ENCODE peak calls at places on chromosomes 12 and 14, in eight cellular contexts. M is IMR-90, A is PC-3, K is right cardiac atrium, Y is cardiac muscle cell, W is PC-9, I is GM23248, H is H9. Z is an unnamed sample.

GRCh38 chr12:24979971-24980730 is 31.2 kb upstream of the BCAT1 start:
- DNase-seq in W (no peak), Y (no peak), H (no peak), K (no peak), M (no peak), I (no peak), A (no peak), Z (no peak)

GRCh38 chr12:32454075-32454474 is 54.7 kb downstream of the FGD4 start:
- DNase-seq in W (peak; percentile 63), A (peak; percentile 68), K (no peak), H (no peak), Y (no peak), I (peak; percentile 74), M (peak; percentile 67), Z (peak; percentile 40)

GRCh38 chr12:42705863-42706262 is 116.3 kb upstream of the PRICKLE1 start:
- DNase-seq in H (no peak), A (peak; percentile 56), I (peak; percentile 92), K (peak; percentile 92), W (no peak), M (peak; percentile 95), Y (no peak), Z (peak; percentile 48)

GRCh38 chr12:80419660-80420059 is 24.4 kb upstream of the PTPRQ start:
- DNase-seq in A (no peak), H (no peak), K (no peak), Y (no peak), I (peak; percentile 14), M (peak; percentile 16), W (no peak), Z (no peak)

GRCh38 chr14:68333265-68333664 is 459.6 kb downstream of the ZFP36L1 start:
- DNase-seq in M (no peak), H (no peak), W (no peak), Y (no peak), A (no peak), I (no peak), K (no peak), Z (no peak)

GRCh38 chr12:124036117-124037109 is 63.4 kb downstream of the ZNF664 start:
- DNase-seq in K (peak; percentile 72), M (peak; percentile 44), A (peak; percentile 70), W (no peak), Y (peak; percentile 58), H (no peak), I (peak; percentile 68), Z (peak; percentile 70)

GRCh38 chr12:24363177-24363754 is 413.8 kb upstream of the SOX5 start:
- DNase-seq in M (no peak), K (peak; percentile 51), I (no peak), W (no peak), H (no peak), Y (peak; percentile 34), A (no peak), Z (no peak)

GRCh38 chr14:90545966-90546751 is 149.3 kb downstream of the CALM1 start:
- DNase-seq in M (no peak), K (peak; percentile 75), A (no peak), Y (peak; percentile 71), I (peak; percentile 9), H (no peak), W (no peak), Z (no peak)

GRCh38 chr12:100671396-100672074 is 98.1 kb downstream of the GAS2L3 start:
- DNase-seq in A (no peak), Y (no peak), K (no peak), M (no peak), I (no peak), W (no peak), H (no peak), Z (no peak)

GRCh38 chr14:100135073-100135472 is 24.4 kb downstream of the DEGS2 start:
- DNase-seq in M (no peak), K (no peak), A (no peak), Y (no peak), W (no peak), I (no peak), H (no peak), Z (no peak)

GRCh38 chr12:123131879-123132402 is 18.9 kb downstream of the PITPNM2 start:
- DNase-seq in A (no peak), I (no peak), M (no peak), W (no peak), K (peak; percentile 50), Y (no peak), H (no peak), Z (no peak)

GRCh38 chr14:93148979-93149378 is 33.3 kb upstream of the ITPK1 start:
- DNase-seq in H (peak; percentile 42), W (no peak), K (no peak), A (no peak), M (no peak), I (no peak), Y (no peak), Z (no peak)

GRCh38 chr12:49703647-49704137 is 3.5 kb downstream of the FMNL3 start:
- DNase-seq in A (no peak), W (no peak), K (no peak), H (no peak), Y (no peak), M (peak; percentile 92), I (peak; percentile 85), Z (no peak)

GRCh38 chr12:55722948-55723347 is 2.8 kb downstream of the RDH5 start:
- DNase-seq in Y (no peak), A (no peak), M (no peak), K (no peak), I (peak; percentile 5), W (peak; percentile 19), H (no peak), Z (no peak)
- H3K4me1 ChIP-seq in Y (peaks cover 6% of the 10 kb centered on the region), A (peaks cover 59% of the 10 kb centered on the region), M (peaks cover 26% of the 10 kb centered on the region), K (peaks cover 22% of the 10 kb centered on the region), I (peaks cover 60% of the 10 kb centered on the region), W (peaks cover 43% of the 10 kb centered on the region), H (peaks cover 9% of the 10 kb centered on the region), Z (peaks cover 25% of the 10 kb centered on the region)

GRCh38 chr12:41514907-41515306 is 326.8 kb downstream of the PDZRN4 start:
- DNase-seq in A (no peak), I (no peak), M (no peak), Y (peak; percentile 10), K (no peak), W (no peak), H (no peak), Z (no peak)
- H3K4me1 ChIP-seq in A (no peaks in the 10 kb centered on the region), I (no peaks in the 10 kb centered on the region), M (no peaks in the 10 kb centered on the region), Y (peaks cover 9% of the 10 kb centered on the region), K (no peaks in the 10 kb centered on the region), W (no peaks in the 10 kb centered on the region), H (no peaks in the 10 kb centered on the region), Z (no peaks in the 10 kb centered on the region)

DNA sequence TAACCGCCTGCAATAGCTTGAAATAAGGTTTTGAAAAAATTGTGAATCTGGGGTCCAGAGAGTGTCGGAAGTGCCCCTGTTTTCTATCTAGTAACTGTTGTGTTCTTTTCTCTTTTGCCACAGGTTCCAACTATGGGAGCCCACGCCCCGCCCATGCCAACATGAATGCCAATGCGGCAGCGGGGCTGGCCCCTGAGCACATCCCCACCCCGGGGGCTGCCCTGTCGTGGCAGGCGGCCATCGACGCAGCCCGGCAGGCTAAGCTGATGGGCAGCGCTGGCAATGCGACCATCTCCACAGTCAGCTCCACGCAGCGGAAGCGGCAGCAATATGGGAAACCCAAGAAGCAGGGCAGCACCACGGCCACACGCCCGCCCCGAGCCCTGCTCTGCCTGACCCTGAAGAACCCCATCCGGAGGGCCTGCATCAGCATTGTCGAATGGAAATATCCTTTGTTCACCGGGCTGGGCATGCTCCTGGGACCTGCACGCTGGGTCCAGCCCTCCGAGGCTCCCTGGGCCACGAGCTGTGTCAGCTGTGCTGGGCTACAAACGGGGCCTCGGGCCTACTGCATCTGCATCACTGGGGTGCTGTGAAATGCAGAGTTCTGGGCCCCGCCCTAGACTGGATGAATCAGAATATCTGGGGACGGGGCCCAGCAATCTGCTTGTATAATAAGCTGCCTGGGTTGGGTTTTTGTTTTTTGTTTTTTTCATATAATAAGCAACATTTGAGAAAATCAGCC is 62.5 kb downstream of the CACNA1C start:
- DNase-seq in H (no peak), M (no peak), W (no peak), I (no peak), Y (no peak), A (no peak), K (no peak), Z (no peak)
- H3K4me1 ChIP-seq in H (no peaks in the 10 kb centered on the region), M (peaks cover 12% of the 10 kb centered on the region), W (no peaks in the 10 kb centered on the region), I (peaks cover 4% of the 10 kb centered on the region), Y (peaks cover 29% of the 10 kb centered on the region), A (no peaks in the 10 kb centered on the region), K (peaks cover 17% of the 10 kb centered on the region), Z (peaks cover 5% of the 10 kb centered on the region)

DNA sequence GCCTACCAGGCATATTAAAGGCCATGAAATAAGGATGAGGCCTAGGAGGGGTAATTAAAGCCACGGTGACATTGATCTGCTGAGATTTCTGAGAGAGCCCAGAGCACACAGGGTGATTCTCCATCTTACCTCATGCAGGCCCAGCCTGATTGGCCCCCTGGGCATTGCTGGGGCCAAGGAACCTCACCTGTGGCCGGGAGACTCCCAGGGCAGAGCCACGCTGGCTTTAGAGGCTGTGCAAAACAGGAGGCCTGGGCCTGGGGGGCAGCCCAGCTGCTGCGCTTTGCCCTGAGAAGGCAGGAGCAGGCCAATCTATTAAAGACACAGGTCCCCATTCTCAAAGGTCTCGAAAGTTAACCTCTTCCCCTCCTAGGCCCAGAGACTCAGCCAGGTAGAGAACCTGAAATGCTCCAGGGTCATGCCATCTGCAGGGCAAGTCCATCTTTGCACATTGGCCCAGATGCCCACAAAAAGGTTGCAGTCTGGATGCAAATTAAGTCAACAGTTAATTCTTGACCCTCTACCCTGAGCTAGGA is 1099.7 kb downstream of the BCL11B start:
- DNase-seq in I (no peak), A (no peak), K (no peak), H (no peak), W (no peak), M (no peak), Y (no peak), Z (no peak)
- H3K4me1 ChIP-seq in I (no peaks in the 10 kb centered on the region), A (no peaks in the 10 kb centered on the region), K (no peaks in the 10 kb centered on the region), H (no peaks in the 10 kb centered on the region), W (no peaks in the 10 kb centered on the region), M (no peaks in the 10 kb centered on the region), Y (no peaks in the 10 kb centered on the region), Z (no peaks in the 10 kb centered on the region)

DNA sequence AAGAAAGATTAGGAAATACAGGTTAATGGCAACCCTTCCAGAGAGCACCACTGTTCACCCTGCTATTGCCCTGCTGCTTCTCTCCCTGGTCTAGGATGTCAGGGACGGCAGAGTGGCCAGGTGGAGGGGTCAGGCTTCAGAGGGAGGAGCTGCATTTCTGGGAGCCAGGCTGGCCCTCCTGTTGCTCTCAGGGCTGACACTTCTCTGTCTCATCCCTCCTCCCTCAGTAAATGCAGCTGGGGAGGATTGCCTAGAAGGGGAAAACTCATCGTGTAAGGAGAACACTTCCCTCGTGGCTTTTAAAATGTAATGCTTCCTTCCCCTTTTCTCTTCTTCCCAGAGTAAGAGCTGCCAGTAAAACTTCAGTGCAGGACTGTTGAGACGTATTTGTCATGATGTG is 20.8 kb downstream of the SUSD6 start:
- DNase-seq in I (peak; percentile 23), Y (no peak), H (no peak), W (no peak), A (no peak), K (no peak), M (no peak), Z (no peak)
- H3K4me1 ChIP-seq in I (peaks cover 40% of the 10 kb centered on the region), Y (peaks cover 70% of the 10 kb centered on the region), H (peaks cover 6% of the 10 kb centered on the region), W (peaks cover 28% of the 10 kb centered on the region), A (peaks cover 25% of the 10 kb centered on the region), K (peaks cover 39% of the 10 kb centered on the region), M (peaks cover 49% of the 10 kb centered on the region), Z (peaks cover 69% of the 10 kb centered on the region)